ENCODE peak calls at places on chromosomes 12 and 14, in four cellular contexts. Q is H1, D is HepG2, P is NT2/D1. E is an unnamed sample.

GRCh38 chr12:89662623-89663022 is 46.0 kb downstream of the ATP2B1 start:
- DNase-seq in Q (no peak), P (no peak), D (no peak), E (no peak)

GRCh38 chr12:47991106-47991550 is 13.1 kb downstream of the COL2A1 start:
- DNase-seq in P (no peak), Q (no peak), D (no peak), E (no peak)

GRCh38 chr12:60106207-60106606 is 510.4 kb downstream of the SLC16A7 start:
- DNase-seq in P (no peak), D (no peak), Q (no peak), E (no peak)

GRCh38 chr14:95564060-95564459 is 29.2 kb downstream of the GLRX5 start:
- DNase-seq in Q (no peak), D (no peak), P (no peak), E (no peak)

GRCh38 chr14:56809262-56810215 is 740 bp downstream of the OTX2 start:
- DNase-seq in D (no peak), Q (no peak), P (no peak), E (no peak)

GRCh38 chr14:24145219-24145618 is 1.2 kb downstream of the PSME2 start:
- DNase-seq in Q (no peak), D (no peak), P (no peak), E (no peak)

GRCh38 chr14:51087024-51087423 is 7.9 kb downstream of the TRIM9 start:
- DNase-seq in P (no peak), D (no peak), Q (no peak), E (no peak)

GRCh38 chr14:73723799-73724621 is 9.8 kb upstream of the PNMA1 start:
- DNase-seq in D (no peak), P (no peak), Q (no peak), E (no peak)

GRCh38 chr12:3315201-3315661 is 175.8 kb upstream of the PRMT8 start:
- DNase-seq in Q (no peak), P (peak), D (no peak), E (no peak)

GRCh38 chr14:100417466-100417865 is 94.3 kb downstream of the SLC25A47 start:
- DNase-seq in P (peak), D (peak), Q (peak), E (peak)

GRCh38 chr12:53622724-53623123 is 3.5 kb downstream of the ATF7 start:
- DNase-seq in Q (no peak), D (no peak), P (no peak), E (no peak)

GRCh38 chr12:121003650-121004049 is 12.6 kb downstream of the C12orf43 start:
- DNase-seq in D (peak), P (no peak), Q (no peak), E (no peak)

GRCh38 chr14:35244542-35244941 is 47.6 kb upstream of the PSMA6 start:
- DNase-seq in D (no peak), Q (no peak), P (no peak), E (no peak)

GRCh38 chr12:46579474-46579873 is 206.9 kb upstream of the SLC38A2 start:
- DNase-seq in Q (no peak), D (peak), P (no peak), E (no peak)

GRCh38 chr12:13816394-13816793 is 165.0 kb downstream of the GRIN2B start:
- DNase-seq in D (no peak), P (peak), Q (no peak), E (no peak)

GRCh38 chr12:13817131-13817530 is 164.3 kb downstream of the GRIN2B start:
- DNase-seq in P (no peak), D (no peak), Q (no peak), E (no peak)
- TF ChIP-seq SUZ12 in P (no peak), D (no peak), Q (no peak), E (no peak)

GRCh38 chr14:104666981-104667380 is 22.4 kb upstream of the INF2 start:
- DNase-seq in D (no peak), Q (no peak), P (no peak), E (no peak)
- TF ChIP-seq SUZ12 in D (no peak), Q (no peak), P (no peak), E (no peak)

GRCh38 chr12:124440841-124441381 is 126.5 kb downstream of the NCOR2 start:
- DNase-seq in D (no peak), Q (no peak), P (no peak), E (no peak)
- TF ChIP-seq SUZ12 in D (no peak), Q (no peak), P (no peak), E (no peak)

GRCh38 chr14:65002586-65003210 is 16.0 kb downstream of the FNTB start:
- DNase-seq in P (no peak), Q (no peak), D (no peak), E (no peak)
- TF ChIP-seq SUZ12 in P (no peak), Q (no peak), D (no peak), E (no peak)

DNA sequence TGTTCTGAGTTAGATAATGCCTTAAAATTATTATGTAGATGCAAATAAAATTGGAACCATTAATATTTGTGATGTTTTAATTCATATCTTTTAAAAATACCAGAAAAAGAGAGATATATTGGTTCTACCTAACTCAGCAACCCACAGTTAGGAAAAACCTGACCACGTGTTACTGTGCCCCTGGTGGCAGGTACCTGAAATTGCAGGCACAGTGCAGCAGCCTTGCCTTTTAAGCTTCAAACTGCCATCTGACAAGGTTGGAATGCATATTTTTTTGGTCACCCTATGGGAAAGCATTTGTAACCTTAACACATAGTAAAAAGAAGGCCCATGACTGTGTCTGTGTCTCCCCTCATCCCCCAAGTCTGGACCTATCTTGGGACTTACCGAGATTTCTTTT is 109.4 kb upstream of the NOS1 start:
- DNase-seq in D (no peak), Q (no peak), P (no peak), E (no peak)
- TF ChIP-seq SUZ12 in D (no peak), Q (no peak), P (no peak), E (no peak)

GRCh38 chr14:68266998-68267397 is 447.4 kb downstream of the RAD51B start:
- DNase-seq in D (no peak), Q (no peak), P (no peak), E (no peak)
- TF ChIP-seq SUZ12 in D (no peak), Q (no peak), P (no peak), E (no peak)

E was measured in HEK293T.